ENCODE peak calls at places on chromosomes 5 and 9, in six cellular contexts. One of them, this sample, is unnamed.
A peak's percentile ranks its signal among the peaks of the same experiment; 100 is the strongest.

GRCh38 chr5:124253421-124253820 is 493.0 kb downstream of the ZNF608 start:
- DNase-seq in CD8-positive, alpha-beta T cell: no peak
- DNase-seq in endothelial cell: no peak
- DNase-seq in stimulated activated effector memory CD8-positive, alpha-beta T cell treated with anti-CD3 and anti-CD28 coated beads, Interleukin-12 subunit alpha, Interleukin-12 subunit beta, amount 100 ng/mL, for 72 hours: no peak
- DNase-seq in H1: no peak
- DNase-seq in astrocyte of the cerebellum: no peak
- DNase-seq in this sample: no peak

GRCh38 chr5:168770036-168770498 is 190.9 kb upstream of the PANK3 start:
- DNase-seq in H1: no peak
- DNase-seq in astrocyte of the cerebellum: no peak
- DNase-seq in CD8-positive, alpha-beta T cell: no peak
- DNase-seq in stimulated activated effector memory CD8-positive, alpha-beta T cell treated with anti-CD3 and anti-CD28 coated beads, Interleukin-12 subunit alpha, Interleukin-12 subunit beta, amount 100 ng/mL, for 72 hours: no peak
- DNase-seq in endothelial cell: no peak
- DNase-seq in this sample: no peak

GRCh38 chr5:81778642-81779041 is 27.7 kb upstream of the SSBP2 start:
- DNase-seq in H1: no peak
- DNase-seq in endothelial cell: no peak
- DNase-seq in CD8-positive, alpha-beta T cell: no peak
- DNase-seq in stimulated activated effector memory CD8-positive, alpha-beta T cell treated with anti-CD3 and anti-CD28 coated beads, Interleukin-12 subunit alpha, Interleukin-12 subunit beta, amount 100 ng/mL, for 72 hours: no peak
- DNase-seq in astrocyte of the cerebellum: no peak
- DNase-seq in this sample: no peak

GRCh38 chr5:41788800-41789395 is 81.3 kb downstream of the OXCT1 start:
- DNase-seq in endothelial cell: no peak
- DNase-seq in stimulated activated effector memory CD8-positive, alpha-beta T cell treated with anti-CD3 and anti-CD28 coated beads, Interleukin-12 subunit alpha, Interleukin-12 subunit beta, amount 100 ng/mL, for 72 hours: no peak
- DNase-seq in CD8-positive, alpha-beta T cell: no peak
- DNase-seq in H1: no peak
- DNase-seq in astrocyte of the cerebellum: peak; percentile 76
- DNase-seq in this sample: no peak

GRCh38 chr5:57834829-57835554 is 352.4 kb upstream of the ACTBL2 start:
- DNase-seq in H1: peak; percentile 46
- DNase-seq in endothelial cell: peak; percentile 14
- DNase-seq in astrocyte of the cerebellum: no peak
- DNase-seq in stimulated activated effector memory CD8-positive, alpha-beta T cell treated with anti-CD3 and anti-CD28 coated beads, Interleukin-12 subunit alpha, Interleukin-12 subunit beta, amount 100 ng/mL, for 72 hours: no peak
- DNase-seq in CD8-positive, alpha-beta T cell: no peak
- DNase-seq in this sample: no peak

GRCh38 chr5:112491257-112491656 is 72.2 kb upstream of the EPB41L4A start:
- DNase-seq in H1: no peak
- DNase-seq in astrocyte of the cerebellum: no peak
- DNase-seq in CD8-positive, alpha-beta T cell: no peak
- DNase-seq in stimulated activated effector memory CD8-positive, alpha-beta T cell treated with anti-CD3 and anti-CD28 coated beads, Interleukin-12 subunit alpha, Interleukin-12 subunit beta, amount 100 ng/mL, for 72 hours: no peak
- DNase-seq in endothelial cell: peak; percentile 12
- DNase-seq in this sample: no peak

GRCh38 chr5:125412051-125412560 is 665.7 kb upstream of the ZNF608 start:
- DNase-seq in H1: no peak
- DNase-seq in stimulated activated effector memory CD8-positive, alpha-beta T cell treated with anti-CD3 and anti-CD28 coated beads, Interleukin-12 subunit alpha, Interleukin-12 subunit beta, amount 100 ng/mL, for 72 hours: no peak
- DNase-seq in CD8-positive, alpha-beta T cell: no peak
- DNase-seq in astrocyte of the cerebellum: no peak
- DNase-seq in endothelial cell: no peak
- DNase-seq in this sample: peak; percentile 76

GRCh38 chr5:93677344-93678021 is 63.9 kb downstream of the POU5F2 start:
- DNase-seq in CD8-positive, alpha-beta T cell: no peak
- DNase-seq in endothelial cell: peak; percentile 21
- DNase-seq in stimulated activated effector memory CD8-positive, alpha-beta T cell treated with anti-CD3 and anti-CD28 coated beads, Interleukin-12 subunit alpha, Interleukin-12 subunit beta, amount 100 ng/mL, for 72 hours: no peak
- DNase-seq in H1: no peak
- DNase-seq in astrocyte of the cerebellum: peak; percentile 95
- DNase-seq in this sample: peak; percentile 87

GRCh38 chr5:35083150-35083549 is 35.4 kb upstream of the AGXT2 start:
- DNase-seq in endothelial cell: no peak
- DNase-seq in CD8-positive, alpha-beta T cell: no peak
- DNase-seq in stimulated activated effector memory CD8-positive, alpha-beta T cell treated with anti-CD3 and anti-CD28 coated beads, Interleukin-12 subunit alpha, Interleukin-12 subunit beta, amount 100 ng/mL, for 72 hours: no peak
- DNase-seq in astrocyte of the cerebellum: no peak
- DNase-seq in H1: no peak
- DNase-seq in this sample: no peak

GRCh38 chr5:167916706-167917105 is 374.7 kb upstream of the WWC1 start:
- DNase-seq in CD8-positive, alpha-beta T cell: no peak
- DNase-seq in astrocyte of the cerebellum: peak; percentile 88
- DNase-seq in stimulated activated effector memory CD8-positive, alpha-beta T cell treated with anti-CD3 and anti-CD28 coated beads, Interleukin-12 subunit alpha, Interleukin-12 subunit beta, amount 100 ng/mL, for 72 hours: no peak
- DNase-seq in H1: no peak
- DNase-seq in endothelial cell: no peak
- DNase-seq in this sample: no peak

GRCh38 chr9:129945314-129945713 is 97.7 kb downstream of the FNBP1 start:
- DNase-seq in H1: no peak
- DNase-seq in stimulated activated effector memory CD8-positive, alpha-beta T cell treated with anti-CD3 and anti-CD28 coated beads, Interleukin-12 subunit alpha, Interleukin-12 subunit beta, amount 100 ng/mL, for 72 hours: no peak
- DNase-seq in endothelial cell: no peak
- DNase-seq in CD8-positive, alpha-beta T cell: no peak
- DNase-seq in astrocyte of the cerebellum: no peak
- DNase-seq in this sample: no peak

GRCh38 chr5:62812653-62813329 is 234.2 kb downstream of the LRRC70 start:
- DNase-seq in astrocyte of the cerebellum: no peak
- DNase-seq in stimulated activated effector memory CD8-positive, alpha-beta T cell treated with anti-CD3 and anti-CD28 coated beads, Interleukin-12 subunit alpha, Interleukin-12 subunit beta, amount 100 ng/mL, for 72 hours: no peak
- DNase-seq in H1: no peak
- DNase-seq in endothelial cell: no peak
- DNase-seq in CD8-positive, alpha-beta T cell: no peak
- DNase-seq in this sample: no peak

GRCh38 chr5:1521671-1522600 is 1.8 kb downstream of the LPCAT1 start:
- DNase-seq in CD8-positive, alpha-beta T cell: no peak
- DNase-seq in astrocyte of the cerebellum: no peak
- DNase-seq in stimulated activated effector memory CD8-positive, alpha-beta T cell treated with anti-CD3 and anti-CD28 coated beads, Interleukin-12 subunit alpha, Interleukin-12 subunit beta, amount 100 ng/mL, for 72 hours: peak; percentile 56
- DNase-seq in endothelial cell: no peak
- DNase-seq in H1: peak; percentile 53
- DNase-seq in this sample: peak; percentile 74

GRCh38 chr9:89483592-89484474 is 14.1 kb downstream of the SEMA4D start:
- DNase-seq in stimulated activated effector memory CD8-positive, alpha-beta T cell treated with anti-CD3 and anti-CD28 coated beads, Interleukin-12 subunit alpha, Interleukin-12 subunit beta, amount 100 ng/mL, for 72 hours: peak; percentile 77
- DNase-seq in H1: no peak
- DNase-seq in endothelial cell: no peak
- DNase-seq in astrocyte of the cerebellum: no peak
- DNase-seq in CD8-positive, alpha-beta T cell: peak; percentile 75
- DNase-seq in this sample: no peak

GRCh38 chr5:124394700-124395099 is 351.7 kb downstream of the ZNF608 start:
- DNase-seq in H1: no peak
- DNase-seq in endothelial cell: no peak
- DNase-seq in stimulated activated effector memory CD8-positive, alpha-beta T cell treated with anti-CD3 and anti-CD28 coated beads, Interleukin-12 subunit alpha, Interleukin-12 subunit beta, amount 100 ng/mL, for 72 hours: no peak
- DNase-seq in CD8-positive, alpha-beta T cell: no peak
- DNase-seq in astrocyte of the cerebellum: no peak
- DNase-seq in this sample: no peak

GRCh38 chr9:36866840-36867239 is 167.2 kb downstream of the PAX5 start:
- DNase-seq in H1: no peak
- DNase-seq in stimulated activated effector memory CD8-positive, alpha-beta T cell treated with anti-CD3 and anti-CD28 coated beads, Interleukin-12 subunit alpha, Interleukin-12 subunit beta, amount 100 ng/mL, for 72 hours: no peak
- DNase-seq in CD8-positive, alpha-beta T cell: no peak
- DNase-seq in endothelial cell: no peak
- DNase-seq in astrocyte of the cerebellum: no peak
- DNase-seq in this sample: no peak

GRCh38 chr5:14489643-14490042 is 91.9 kb upstream of the OTULINL start:
- DNase-seq in stimulated activated effector memory CD8-positive, alpha-beta T cell treated with anti-CD3 and anti-CD28 coated beads, Interleukin-12 subunit alpha, Interleukin-12 subunit beta, amount 100 ng/mL, for 72 hours: no peak
- DNase-seq in CD8-positive, alpha-beta T cell: no peak
- DNase-seq in H1: no peak
- DNase-seq in astrocyte of the cerebellum: no peak
- DNase-seq in endothelial cell: no peak
- DNase-seq in this sample: no peak

GRCh38 chr9:127793093-127793708 is 7.4 kb downstream of the CDK9 start:
- DNase-seq in endothelial cell: no peak
- DNase-seq in astrocyte of the cerebellum: no peak
- DNase-seq in CD8-positive, alpha-beta T cell: no peak
- DNase-seq in stimulated activated effector memory CD8-positive, alpha-beta T cell treated with anti-CD3 and anti-CD28 coated beads, Interleukin-12 subunit alpha, Interleukin-12 subunit beta, amount 100 ng/mL, for 72 hours: no peak
- DNase-seq in H1: no peak
- DNase-seq in this sample: no peak

GRCh38 chr9:4117835-4118610 is 181.8 kb downstream of the GLIS3 start:
- DNase-seq in H1: peak; percentile 89
- DNase-seq in stimulated activated effector memory CD8-positive, alpha-beta T cell treated with anti-CD3 and anti-CD28 coated beads, Interleukin-12 subunit alpha, Interleukin-12 subunit beta, amount 100 ng/mL, for 72 hours: peak; percentile 85
- DNase-seq in endothelial cell: peak; percentile 23
- DNase-seq in CD8-positive, alpha-beta T cell: peak; percentile 47
- DNase-seq in astrocyte of the cerebellum: no peak
- DNase-seq in this sample: peak; percentile 76

GRCh38 chr5:139833525-139833924 is 37.9 kb downstream of the PSD2 start:
- DNase-seq in endothelial cell: no peak
- DNase-seq in astrocyte of the cerebellum: no peak
- DNase-seq in H1: no peak
- DNase-seq in stimulated activated effector memory CD8-positive, alpha-beta T cell treated with anti-CD3 and anti-CD28 coated beads, Interleukin-12 subunit alpha, Interleukin-12 subunit beta, amount 100 ng/mL, for 72 hours: no peak
- DNase-seq in CD8-positive, alpha-beta T cell: no peak
- DNase-seq in this sample: no peak

GRCh38 chr5:110086658-110087388 is 397.1 kb downstream of the MAN2A1 start:
- DNase-seq in H1: no peak
- DNase-seq in endothelial cell: no peak
- DNase-seq in stimulated activated effector memory CD8-positive, alpha-beta T cell treated with anti-CD3 and anti-CD28 coated beads, Interleukin-12 subunit alpha, Interleukin-12 subunit beta, amount 100 ng/mL, for 72 hours: peak; percentile 66
- DNase-seq in CD8-positive, alpha-beta T cell: peak; percentile 7
- DNase-seq in astrocyte of the cerebellum: peak; percentile 82
- DNase-seq in this sample: no peak

GRCh38 chr9:135727257-135727875 is 25.4 kb downstream of the KCNT1 start:
- DNase-seq in endothelial cell: no peak
- DNase-seq in CD8-positive, alpha-beta T cell: no peak
- DNase-seq in astrocyte of the cerebellum: no peak
- DNase-seq in H1: no peak
- DNase-seq in stimulated activated effector memory CD8-positive, alpha-beta T cell treated with anti-CD3 and anti-CD28 coated beads, Interleukin-12 subunit alpha, Interleukin-12 subunit beta, amount 100 ng/mL, for 72 hours: no peak
- DNase-seq in this sample: no peak

GRCh38 chr9:84701801-84702200 is 32.3 kb downstream of the NTRK2 start:
- DNase-seq in astrocyte of the cerebellum: no peak
- DNase-seq in stimulated activated effector memory CD8-positive, alpha-beta T cell treated with anti-CD3 and anti-CD28 coated beads, Interleukin-12 subunit alpha, Interleukin-12 subunit beta, amount 100 ng/mL, for 72 hours: no peak
- DNase-seq in H1: no peak
- DNase-seq in endothelial cell: no peak
- DNase-seq in CD8-positive, alpha-beta T cell: no peak
- DNase-seq in this sample: no peak

GRCh38 chr5:91283899-91284298 is 99.2 kb downstream of the ARRDC3 start:
- DNase-seq in H1: no peak
- DNase-seq in astrocyte of the cerebellum: peak; percentile 74
- DNase-seq in endothelial cell: no peak
- DNase-seq in CD8-positive, alpha-beta T cell: no peak
- DNase-seq in stimulated activated effector memory CD8-positive, alpha-beta T cell treated with anti-CD3 and anti-CD28 coated beads, Interleukin-12 subunit alpha, Interleukin-12 subunit beta, amount 100 ng/mL, for 72 hours: no peak
- DNase-seq in this sample: no peak

GRCh38 chr9:100111235-100111634 is 12.2 kb downstream of the INVS start:
- DNase-seq in stimulated activated effector memory CD8-positive, alpha-beta T cell treated with anti-CD3 and anti-CD28 coated beads, Interleukin-12 subunit alpha, Interleukin-12 subunit beta, amount 100 ng/mL, for 72 hours: no peak
- DNase-seq in astrocyte of the cerebellum: peak; percentile 100
- DNase-seq in CD8-positive, alpha-beta T cell: no peak
- DNase-seq in H1: no peak
- DNase-seq in endothelial cell: no peak
- DNase-seq in this sample: peak; percentile 94

GRCh38 chr5:107840161-107840560 is 169.4 kb upstream of the EFNA5 start:
- DNase-seq in astrocyte of the cerebellum: no peak
- DNase-seq in stimulated activated effector memory CD8-positive, alpha-beta T cell treated with anti-CD3 and anti-CD28 coated beads, Interleukin-12 subunit alpha, Interleukin-12 subunit beta, amount 100 ng/mL, for 72 hours: no peak
- DNase-seq in H1: no peak
- DNase-seq in CD8-positive, alpha-beta T cell: no peak
- DNase-seq in endothelial cell: no peak
- DNase-seq in this sample: no peak

GRCh38 chr5:6448622-6449464 is at the start of gene UBE2QL1:
- DNase-seq in astrocyte of the cerebellum: no peak
- DNase-seq in CD8-positive, alpha-beta T cell: no peak
- DNase-seq in stimulated activated effector memory CD8-positive, alpha-beta T cell treated with anti-CD3 and anti-CD28 coated beads, Interleukin-12 subunit alpha, Interleukin-12 subunit beta, amount 100 ng/mL, for 72 hours: peak; percentile 49
- DNase-seq in H1: peak; percentile 67
- DNase-seq in endothelial cell: peak; percentile 18
- DNase-seq in this sample: no peak

GRCh38 chr9:9820411-9820810 is 792.4 kb downstream of the PTPRD start:
- DNase-seq in H1: no peak
- DNase-seq in stimulated activated effector memory CD8-positive, alpha-beta T cell treated with anti-CD3 and anti-CD28 coated beads, Interleukin-12 subunit alpha, Interleukin-12 subunit beta, amount 100 ng/mL, for 72 hours: no peak
- DNase-seq in CD8-positive, alpha-beta T cell: no peak
- DNase-seq in endothelial cell: no peak
- DNase-seq in astrocyte of the cerebellum: peak; percentile 82
- DNase-seq in this sample: no peak

GRCh38 chr5:34751807-34752736 is 86.9 kb upstream of the TTC23L start:
- DNase-seq in endothelial cell: no peak
- DNase-seq in H1: no peak
- DNase-seq in stimulated activated effector memory CD8-positive, alpha-beta T cell treated with anti-CD3 and anti-CD28 coated beads, Interleukin-12 subunit alpha, Interleukin-12 subunit beta, amount 100 ng/mL, for 72 hours: no peak
- DNase-seq in CD8-positive, alpha-beta T cell: no peak
- DNase-seq in astrocyte of the cerebellum: no peak
- DNase-seq in this sample: no peak

GRCh38 chr9:89135572-89135971 is 43.0 kb downstream of the SHC3 start:
- DNase-seq in stimulated activated effector memory CD8-positive, alpha-beta T cell treated with anti-CD3 and anti-CD28 coated beads, Interleukin-12 subunit alpha, Interleukin-12 subunit beta, amount 100 ng/mL, for 72 hours: no peak
- DNase-seq in H1: no peak
- DNase-seq in CD8-positive, alpha-beta T cell: no peak
- DNase-seq in endothelial cell: no peak
- DNase-seq in astrocyte of the cerebellum: no peak
- DNase-seq in this sample: no peak

GRCh38 chr5:146490089-146490843 is 25.7 kb downstream of the GPR151 start:
- DNase-seq in endothelial cell: no peak
- DNase-seq in astrocyte of the cerebellum: no peak
- DNase-seq in stimulated activated effector memory CD8-positive, alpha-beta T cell treated with anti-CD3 and anti-CD28 coated beads, Interleukin-12 subunit alpha, Interleukin-12 subunit beta, amount 100 ng/mL, for 72 hours: no peak
- DNase-seq in H1: no peak
- DNase-seq in CD8-positive, alpha-beta T cell: no peak
- DNase-seq in this sample: no peak

GRCh38 chr9:100213730-100214477 is 114.9 kb downstream of the INVS start:
- DNase-seq in CD8-positive, alpha-beta T cell: no peak
- DNase-seq in endothelial cell: no peak
- DNase-seq in H1: no peak
- DNase-seq in astrocyte of the cerebellum: peak; percentile 31
- DNase-seq in stimulated activated effector memory CD8-positive, alpha-beta T cell treated with anti-CD3 and anti-CD28 coated beads, Interleukin-12 subunit alpha, Interleukin-12 subunit beta, amount 100 ng/mL, for 72 hours: no peak
- DNase-seq in this sample: no peak